ENCODE peak calls at places on chromosomes 3 and 15, in seven cellular contexts. H is neural progenitor cell, R is HCT116, P is breast epithelium, C is tibial artery, U is pancreas, B is A549. N is an unnamed sample. For H3K4me1, the result is how much of the 10 kb centered on the place peaks cover.

GRCh38 chr3:114365909-114366308 is 72.1 kb downstream of the TIGIT start:
- DNase-seq in B (no peak), H (no peak), R (no peak), C (no peak), U (no peak), P (no peak), N (no peak)

GRCh38 chr3:39209329-39209970 is 17.1 kb upstream of the XIRP1 start:
- DNase-seq in H (no peak), B (no peak), U (no peak), C (no peak), R (no peak), P (no peak), N (no peak)

GRCh38 chr15:55279746-55280351 is 9.8 kb downstream of the RAB27A start:
- DNase-seq in R (peak), U (peak), P (no peak), C (no peak), H (no peak), B (peak), N (no peak)

GRCh38 chr15:77060560-77060959 is 10.3 kb downstream of the TSPAN3 start:
- DNase-seq in C (no peak), U (no peak), P (no peak), B (no peak), H (no peak), R (no peak), N (no peak)

GRCh38 chr15:66720206-66721010 is 18.4 kb downstream of the SMAD6 start:
- DNase-seq in U (no peak), R (no peak), C (peak), B (peak), H (no peak), P (no peak), N (peak)

GRCh38 chr15:46411900-46412299 is 777.1 kb downstream of the SQOR start:
- DNase-seq in P (no peak), H (no peak), U (no peak), R (no peak), C (no peak), B (no peak), N (no peak)

GRCh38 chr3:13106308-13106970 is 33.2 kb upstream of the IQSEC1 start:
- DNase-seq in P (no peak), C (no peak), U (no peak), B (peak), H (no peak), R (no peak), N (no peak)

GRCh38 chr3:85567074-85567676 is 608.4 kb downstream of the CADM2 start:
- DNase-seq in H (peak), B (peak), P (no peak), U (peak), C (peak), R (no peak), N (peak)

GRCh38 chr15:60973637-60974415 is 255.3 kb downstream of the RORA start:
- DNase-seq in P (no peak), H (peak), B (no peak), C (no peak), R (no peak), U (no peak), N (no peak)

GRCh38 chr3:189276481-189277190 is 104.9 kb downstream of the TPRG1 start:
- DNase-seq in R (no peak), C (peak), B (no peak), U (no peak), P (no peak), H (no peak), N (no peak)

GRCh38 chr15:48413304-48413703 is 82.1 kb downstream of the DUT start:
- DNase-seq in U (no peak), C (peak), H (no peak), P (no peak), R (no peak), B (no peak), N (peak)

GRCh38 chr3:100269410-100270217 is 8.8 kb downstream of the TBC1D23 start:
- DNase-seq in U (no peak), C (no peak), P (no peak), B (no peak), R (peak), H (no peak), N (no peak)

GRCh38 chr3:48899298-48899697 is 616 bp upstream of the SLC25A20 start:
- DNase-seq in B (no peak), H (no peak), R (no peak), P (no peak), U (no peak), C (no peak), N (no peak)

GRCh38 chr15:26716069-26716468 is 56.8 kb downstream of the GABRB3 start:
- DNase-seq in H (no peak), P (no peak), B (no peak), C (no peak), R (no peak), U (no peak), N (no peak)

GRCh38 chr3:59992578-59992977 is 942.8 kb upstream of the CFAP20DC start:
- DNase-seq in H (no peak), U (no peak), P (no peak), C (no peak), R (no peak), B (no peak), N (no peak)

GRCh38 chr3:182920515-182921084 is 59.7 kb downstream of the DCUN1D1 start:
- DNase-seq in C (no peak), H (peak), P (no peak), U (no peak), B (peak), R (peak), N (no peak)

GRCh38 chr3:184827572-184827971 is 15.6 kb downstream of the VPS8 start:
- DNase-seq in C (no peak), P (no peak), H (no peak), B (no peak), U (no peak), R (no peak), N (no peak)

GRCh38 chr3:159323848-159324247 is 522.0 kb downstream of the MFSD1 start:
- DNase-seq in B (no peak), H (no peak), U (no peak), C (no peak), R (no peak), P (no peak), N (no peak)

GRCh38 chr3:195207056-195207455 is 63.9 kb downstream of the XXYLT1 start:
- DNase-seq in B (no peak), C (no peak), U (no peak), R (no peak), H (no peak), P (no peak), N (no peak)

GRCh38 chr3:71973337-71974030 is 188.5 kb upstream of the PROK2 start:
- DNase-seq in H (no peak), C (no peak), B (no peak), P (no peak), R (no peak), U (no peak), N (no peak)

GRCh38 chr3:31300802-31301443 is 231.8 kb upstream of the STT3B start:
- DNase-seq in H (no peak), U (peak), C (no peak), P (no peak), R (no peak), B (no peak), N (no peak)

GRCh38 chr3:59809016-59809415 is 759.2 kb upstream of the CFAP20DC start:
- DNase-seq in H (no peak), P (no peak), C (no peak), B (peak), R (no peak), U (no peak), N (no peak)

GRCh38 chr3:61090770-61091169 is 160.5 kb downstream of the FHIT start:
- DNase-seq in C (no peak), P (no peak), B (no peak), U (no peak), H (no peak), R (no peak), N (no peak)

GRCh38 chr3:44208086-44208485 is 33.6 kb upstream of the TOPAZ1 start:
- DNase-seq in P (no peak), H (no peak), R (no peak), B (no peak), U (no peak), C (no peak), N (no peak)

GRCh38 chr3:160464321-160464720 is 14.7 kb upstream of the TRIM59 start:
- DNase-seq in H (no peak), R (no peak), C (no peak), P (no peak), B (no peak), U (no peak), N (no peak)

GRCh38 chr3:52247455-52248164 is 2.1 kb downstream of the PPM1M start:
- DNase-seq in C (no peak), H (no peak), P (no peak), R (no peak), B (no peak), U (no peak), N (no peak)

GRCh38 chr15:85044894-85045293 is 63.2 kb downstream of the PDE8A start:
- DNase-seq in C (no peak), B (no peak), R (no peak), P (no peak), U (no peak), H (no peak), N (no peak)

GRCh38 chr3:13865581-13866405 is 14.1 kb downstream of the WNT7A start:
- DNase-seq in B (no peak), R (no peak), P (no peak), C (no peak), U (no peak), H (no peak), N (no peak)

GRCh38 chr3:119927190-119927589 is 145.3 kb downstream of the NR1I2 start:
- DNase-seq in C (no peak), R (no peak), P (no peak), H (no peak), U (no peak), B (no peak), N (no peak)

GRCh38 chr15:31271706-31272557 is 54.7 kb upstream of the KLF13 start:
- DNase-seq in B (no peak), U (no peak), H (peak), R (no peak), P (peak), C (no peak), N (no peak)

GRCh38 chr15:64000183-64000710 is 46.0 kb downstream of the DAPK2 start:
- DNase-seq in C (no peak), U (no peak), P (no peak), H (no peak), R (no peak), B (no peak), N (no peak)

GRCh38 chr3:64555351-64555750 is 132.4 kb downstream of the ADAMTS9 start:
- DNase-seq in U (no peak), P (no peak), H (no peak), C (no peak), B (no peak), R (no peak), N (no peak)

GRCh38 chr15:53739651-53740050 is 19.8 kb downstream of the WDR72 start:
- DNase-seq in B (no peak), C (no peak), H (no peak), U (no peak), R (no peak), P (no peak), N (peak)

GRCh38 chr3:73719413-73719831 is 94.7 kb upstream of the PDZRN3 start:
- DNase-seq in C (peak), R (no peak), B (no peak), H (no peak), U (no peak), P (no peak), N (no peak)

GRCh38 chr3:179852117-179852886 is 184.4 kb downstream of the PEX5L start:
- DNase-seq in H (peak), P (no peak), C (no peak), R (no peak), B (peak), U (no peak), N (no peak)
- TF ChIP-seq CTCF in H (peak), P (no peak), C (no peak), R (peak), B (no peak), U (no peak), N (no peak)

GRCh38 chr15:59298255-59298856 is 74.3 kb downstream of the MYO1E start:
- DNase-seq in C (no peak), B (no peak), P (no peak), R (peak), U (no peak), H (no peak), N (peak)
- H3K4me1 ChIP-seq in C (half or more), B (half or more), P (under half), R (half or more), U (under half), H (under half), N (under half)

GRCh38 chr15:58492661-58493397 is 61.0 kb downstream of the LIPC start:
- DNase-seq in P (no peak), R (no peak), C (no peak), H (no peak), B (no peak), U (no peak), N (no peak)

GRCh38 chr15:58497036-58497785 is 65.4 kb downstream of the LIPC start:
- DNase-seq in H (no peak), U (no peak), P (no peak), B (no peak), C (no peak), R (no peak), N (no peak)

GRCh38 chr15:58494581-58494980 is 62.8 kb downstream of the LIPC start:
- DNase-seq in H (no peak), P (no peak), U (no peak), R (no peak), C (no peak), B (no peak), N (no peak)

GRCh38 chr15:58498821-58499580 is 67.2 kb downstream of the LIPC start:
- DNase-seq in B (peak), H (peak), U (no peak), C (no peak), P (no peak), R (no peak), N (peak)

GRCh38 chr15:58495836-58496501 is 64.2 kb downstream of the LIPC start:
- DNase-seq in B (no peak), P (no peak), R (no peak), U (no peak), C (no peak), H (no peak), N (no peak)
- TF ChIP-seq CTCF in B (no peak), P (no peak), R (no peak), U (no peak), C (no peak), H (no peak), N (no peak)

DNA sequence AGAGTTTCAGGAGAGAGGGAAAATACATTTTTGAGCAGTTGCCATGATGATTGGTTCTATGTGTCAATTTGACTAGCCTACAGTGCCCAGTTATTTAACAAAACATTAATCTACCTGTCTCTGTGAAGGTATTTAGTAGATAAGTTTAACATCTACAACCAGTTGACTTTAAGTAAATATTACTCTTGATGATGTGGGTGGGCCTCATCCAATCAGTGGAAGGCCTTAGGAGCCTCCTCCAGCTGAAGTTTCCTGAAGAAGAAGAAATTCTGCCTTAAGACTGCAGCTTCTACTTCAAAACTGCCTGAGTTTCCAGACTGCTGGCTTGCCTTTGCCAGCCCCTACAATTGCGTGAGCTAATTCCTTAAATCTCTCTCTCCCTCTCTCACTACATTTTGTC is 93.6 kb downstream of the OXSM start:
- DNase-seq in C (no peak), B (no peak), U (no peak), P (no peak), H (no peak), R (no peak), N (no peak)
- H3K4me1 ChIP-seq in C (under half), B (under half), U (under half), P (under half), H (under half), R (under half), N (under half)

GRCh38 chr3:24525022-24525421 is 30.4 kb upstream of the THRB start:
- DNase-seq in H (no peak), P (no peak), B (no peak), U (no peak), C (no peak), R (no peak), N (no peak)

GRCh38 chr3:24525557-24525956 is 30.9 kb upstream of the THRB start:
- DNase-seq in R (no peak), C (no peak), H (no peak), P (no peak), B (no peak), U (no peak), N (no peak)

GRCh38 chr3:24523988-24524727 is 29.5 kb upstream of the THRB start:
- DNase-seq in H (no peak), U (no peak), P (no peak), R (no peak), C (no peak), B (no peak), N (no peak)

GRCh38 chr3:24529210-24529609 is 34.6 kb upstream of the THRB start:
- DNase-seq in R (no peak), P (no peak), B (no peak), C (no peak), U (no peak), H (no peak), N (no peak)

GRCh38 chr3:24526640-24527237 is 32.1 kb upstream of the THRB start:
- DNase-seq in B (no peak), U (no peak), P (no peak), R (no peak), C (no peak), H (peak), N (no peak)
- TF ChIP-seq CTCF in B (no peak), U (no peak), P (no peak), R (no peak), C (no peak), H (no peak), N (no peak)

GRCh38 chr3:66404903-66405700 is 95.7 kb downstream of the LRIG1 start:
- DNase-seq in U (no peak), P (no peak), R (no peak), C (no peak), H (no peak), B (no peak), N (no peak)

GRCh38 chr3:66406841-66407240 is 94.0 kb downstream of the LRIG1 start:
- DNase-seq in U (no peak), C (no peak), B (no peak), R (no peak), P (no peak), H (no peak), N (no peak)

GRCh38 chr3:66407281-66408218 is 93.3 kb downstream of the LRIG1 start:
- DNase-seq in C (peak), H (peak), P (peak), U (peak), R (peak), B (peak), N (peak)

GRCh38 chr3:66405701-66406091 is 95.1 kb downstream of the LRIG1 start:
- DNase-seq in R (no peak), C (peak), B (no peak), P (no peak), U (no peak), H (no peak), N (no peak)

DNA sequence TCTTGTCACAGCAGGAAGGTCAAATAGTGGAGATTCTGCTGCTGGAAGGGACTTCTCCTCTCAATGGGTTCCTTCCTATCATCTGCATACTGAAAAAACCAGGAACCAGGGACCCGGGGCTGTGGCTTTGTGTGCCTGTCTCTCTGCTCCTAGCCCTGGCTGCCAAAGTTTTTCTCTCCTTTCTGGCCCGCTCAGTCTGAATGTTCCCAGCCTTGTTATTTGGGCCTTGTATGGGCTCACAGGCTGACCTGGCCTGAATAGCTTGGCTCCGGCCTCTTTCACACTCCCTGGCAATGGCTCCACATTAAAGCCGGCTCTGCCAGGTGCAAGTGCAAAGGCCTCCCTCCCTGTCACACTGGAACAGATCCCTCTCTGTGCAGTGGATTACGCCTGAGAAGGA is 94.6 kb downstream of the LRIG1 start:
- DNase-seq in P (no peak), R (no peak), H (no peak), B (no peak), C (peak), U (no peak), N (no peak)
- H3K4me1 ChIP-seq in P (under half), R (under half), H (under half), B (under half), C (half or more), U (under half), N (under half)

GRCh38 chr15:69341356-69341755 is 42.6 kb downstream of the PAQR5 start:
- DNase-seq in B (no peak), C (no peak), R (no peak), P (no peak), H (no peak), U (no peak), N (no peak)

GRCh38 chr15:69342460-69343076 is 43.9 kb downstream of the PAQR5 start:
- DNase-seq in B (no peak), H (no peak), P (no peak), R (no peak), U (no peak), C (no peak), N (no peak)

GRCh38 chr15:69343133-69343532 is 44.4 kb downstream of the PAQR5 start:
- DNase-seq in P (no peak), R (no peak), U (no peak), C (no peak), B (no peak), H (no peak), N (no peak)

GRCh38 chr15:69346112-69346511 is 47.4 kb downstream of the PAQR5 start:
- DNase-seq in H (no peak), B (no peak), P (no peak), R (no peak), U (no peak), C (no peak), N (no peak)

DNA sequence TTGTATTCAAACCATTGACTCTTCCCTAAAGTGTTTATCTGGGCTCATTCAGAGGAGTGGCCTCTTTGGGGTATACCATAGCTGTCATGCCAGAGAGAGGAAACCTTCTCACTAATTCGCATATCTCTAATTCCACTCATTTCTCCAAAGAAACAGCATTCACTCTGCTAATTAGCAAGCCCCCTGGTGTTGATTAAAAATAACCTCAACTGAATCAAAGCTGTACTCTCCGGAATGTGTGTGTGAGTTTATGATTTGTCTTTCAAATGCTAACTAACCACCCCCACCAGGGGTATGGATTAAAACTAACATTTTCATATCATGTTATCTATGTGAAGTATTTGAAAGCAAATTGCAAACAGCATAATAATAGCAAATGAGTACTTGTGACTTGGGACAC is 45.5 kb downstream of the PAQR5 start:
- DNase-seq in U (no peak), H (no peak), B (no peak), P (no peak), C (no peak), R (no peak), N (no peak)
- TF ChIP-seq CTCF in U (no peak), H (no peak), B (no peak), P (no peak), C (no peak), R (no peak), N (no peak)

GRCh38 chr3:30236011-30236410 is 370.4 kb upstream of the TGFBR2 start:
- DNase-seq in P (no peak), U (no peak), C (no peak), B (no peak), R (no peak), H (no peak), N (no peak)

GRCh38 chr3:30245805-30246622 is 360.4 kb upstream of the TGFBR2 start:
- DNase-seq in R (no peak), C (no peak), P (no peak), H (no peak), U (no peak), B (no peak), N (no peak)

DNA sequence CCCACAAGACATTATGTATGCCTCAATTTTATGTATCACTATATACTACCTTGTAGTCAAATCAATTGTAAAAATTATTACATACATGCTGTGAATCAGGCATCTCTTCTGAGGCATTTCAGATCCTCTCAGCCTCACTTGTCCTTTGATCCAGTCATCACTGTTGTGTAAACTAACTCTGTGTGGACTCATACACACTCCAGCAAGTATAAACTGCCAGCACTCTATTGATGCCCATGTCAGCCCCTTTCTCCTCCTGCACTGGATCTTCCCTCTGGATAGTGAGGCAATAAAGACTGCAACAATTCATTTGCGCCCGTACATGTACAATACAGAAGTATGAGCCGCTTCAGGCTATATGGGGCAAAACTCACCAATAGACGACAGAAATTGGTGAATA is 364.7 kb upstream of the TGFBR2 start:
- DNase-seq in R (no peak), C (no peak), U (no peak), P (no peak), B (no peak), H (no peak), N (no peak)
- H3K4me1 ChIP-seq in R (under half), C (under half), U (under half), P (under half), B (under half), H (under half), N (under half)